ENCODE peak calls at places on chromosomes 11 and 22, in six cellular contexts. L is NCI-H345; W is spleen; Q is GM23248; G is nucleus accumbens; P is effector memory CD4-positive, alpha-beta T cell. A is an unnamed sample.

GRCh38 chr22:37927129-37927936 is 21.2 kb downstream of the MICALL1 start:
- DNase-seq in Q (no peak), W (no peak), L (no peak), P (no peak), G (no peak), A (no peak)

GRCh38 chr11:125990244-125990643 is 44.4 kb downstream of the VSIG10L2 start:
- DNase-seq in L (peak), W (no peak), G (no peak), Q (peak), P (no peak), A (peak)

GRCh38 chr11:9972917-9973504 is 309.1 kb downstream of the SWAP70 start:
- DNase-seq in L (no peak), W (no peak), G (no peak), P (no peak), Q (peak), A (peak)

GRCh38 chr11:16154715-16155396 is 201.5 kb downstream of the SOX6 start:
- DNase-seq in P (no peak), Q (no peak), W (no peak), L (no peak), G (no peak), A (no peak)

GRCh38 chr22:47166446-47167016 is 404.1 kb downstream of the TBC1D22A start:
- DNase-seq in Q (no peak), G (no peak), W (peak), P (no peak), L (no peak), A (no peak)

GRCh38 chr11:70899616-70900015 is 352.8 kb downstream of the SHANK2 start:
- DNase-seq in P (no peak), L (no peak), W (peak), Q (no peak), G (no peak), A (no peak)

GRCh38 chr11:75311858-75312288 is 39.6 kb downstream of the ARRB1 start:
- DNase-seq in W (no peak), L (no peak), Q (peak), G (peak), P (no peak), A (peak)

GRCh38 chr11:79094601-79095000 is 346.2 kb downstream of the TENM4 start:
- DNase-seq in P (no peak), Q (no peak), L (no peak), W (no peak), G (no peak), A (no peak)

GRCh38 chr22:23204125-23204488 is 23.8 kb downstream of the BCR start:
- DNase-seq in Q (peak), P (no peak), W (peak), L (no peak), G (no peak), A (no peak)

GRCh38 chr11:117856252-117856651 is 20.2 kb downstream of the FXYD6 start:
- DNase-seq in P (no peak), Q (no peak), W (no peak), L (no peak), G (no peak), A (no peak)

GRCh38 chr11:71395774-71396173 is 52.4 kb downstream of the DHCR7 start:
- DNase-seq in Q (no peak), P (no peak), G (no peak), L (no peak), W (no peak), A (no peak)

GRCh38 chr11:27012254-27012921 is 18.5 kb downstream of the FIBIN start:
- DNase-seq in W (no peak), G (no peak), P (no peak), L (no peak), Q (peak), A (peak)

GRCh38 chr11:72308226-72309073 is 64.5 kb upstream of the PHOX2A start:
- DNase-seq in P (no peak), L (peak), Q (peak), W (no peak), G (peak), A (peak)

GRCh38 chr11:40797981-40798380 is 661.5 kb downstream of the LRRC4C start:
- DNase-seq in P (no peak), W (no peak), G (no peak), L (no peak), Q (no peak), A (no peak)

GRCh38 chr11:33633251-33634003 is 67.2 kb downstream of the C11orf91 start:
- DNase-seq in L (peak), Q (peak), P (no peak), G (no peak), W (no peak), A (no peak)

GRCh38 chr11:17314232-17314547 is 37.4 kb upstream of the NCR3LG1 start:
- DNase-seq in G (no peak), W (no peak), Q (peak), P (no peak), L (no peak), A (peak)

GRCh38 chr11:106714179-106714578 is 304.1 kb downstream of the GUCY1A2 start:
- DNase-seq in Q (no peak), P (no peak), L (no peak), G (no peak), W (no peak), A (peak)

GRCh38 chr22:40180403-40180802 is 2.7 kb downstream of the TNRC6B start:
- DNase-seq in P (no peak), G (no peak), L (no peak), Q (peak), W (no peak), A (peak)

GRCh38 chr11:77590194-77590591 is 440 bp downstream of the AQP11 start:
- DNase-seq in L (peak), W (no peak), G (peak), P (no peak), Q (peak), A (peak)

GRCh38 chr11:82675838-82676237 is 57.8 kb downstream of the FAM181B start:
- DNase-seq in Q (no peak), P (no peak), G (no peak), W (no peak), L (no peak), A (no peak)

A was measured in adipocyte.